ENCODE peak calls at places on chromosomes 4 and X, in four cellular contexts. One of them, this sample, is unnamed.

GRCh38 chr4:183164963-183165362 is 65.9 kb downstream of the WWC2 start:
- DNase-seq in fibroblast of lung: no peak
- DNase-seq in ovary: no peak
- DNase-seq in aorta: no peak
- DNase-seq in this sample: peak; percentile 40

GRCh38 chr4:7224001-7224400 is 31.7 kb downstream of the SORCS2 start:
- DNase-seq in aorta: no peak
- DNase-seq in fibroblast of lung: no peak
- DNase-seq in ovary: no peak
- DNase-seq in this sample: no peak

GRCh38 chrX:121635141-121635540 is 587.7 kb downstream of the GLUD2 start:
- DNase-seq in ovary: no peak
- DNase-seq in fibroblast of lung: no peak
- DNase-seq in aorta: no peak
- DNase-seq in this sample: no peak

GRCh38 chrX:150361070-150361776 is 1.9 kb upstream of the MAMLD1 start:
- DNase-seq in ovary: peak; percentile 41
- DNase-seq in fibroblast of lung: peak; percentile 35
- DNase-seq in aorta: no peak
- DNase-seq in this sample: peak; percentile 6

GRCh38 chr4:29852537-29852936 is 867.6 kb upstream of the PCDH7 start:
- DNase-seq in aorta: no peak
- DNase-seq in ovary: no peak
- DNase-seq in fibroblast of lung: no peak
- DNase-seq in this sample: no peak

GRCh38 chr4:86744570-86744969 is 104.6 kb downstream of the SLC10A6 start:
- DNase-seq in aorta: no peak
- DNase-seq in ovary: no peak
- DNase-seq in fibroblast of lung: no peak
- DNase-seq in this sample: no peak

GRCh38 chrX:40496728-40497127 is 84.0 kb upstream of the ATP6AP2 start:
- DNase-seq in fibroblast of lung: peak; percentile 33
- DNase-seq in ovary: no peak
- DNase-seq in aorta: no peak
- DNase-seq in this sample: peak; percentile 23

GRCh38 chrX:118226060-118226428 is 109.4 kb upstream of the KLHL13 start:
- DNase-seq in ovary: no peak
- DNase-seq in fibroblast of lung: no peak
- DNase-seq in aorta: no peak
- DNase-seq in this sample: no peak

GRCh38 chr4:79198886-79199591 is 126.8 kb downstream of the NAA11 start:
- DNase-seq in fibroblast of lung: no peak
- DNase-seq in aorta: no peak
- DNase-seq in ovary: no peak
- DNase-seq in this sample: no peak

GRCh38 chrX:7420712-7421111 is 272.8 kb upstream of the PUDP start:
- DNase-seq in ovary: no peak
- DNase-seq in fibroblast of lung: no peak
- DNase-seq in aorta: no peak
- DNase-seq in this sample: no peak

GRCh38 chr4:148874331-148874730 is 432.1 kb upstream of the NR3C2 start:
- DNase-seq in ovary: no peak
- DNase-seq in fibroblast of lung: no peak
- DNase-seq in aorta: no peak
- DNase-seq in this sample: no peak

GRCh38 chr4:26784207-26784606 is 76.4 kb upstream of the STIM2 start:
- DNase-seq in aorta: no peak
- DNase-seq in fibroblast of lung: no peak
- DNase-seq in ovary: no peak
- DNase-seq in this sample: no peak
- H3K4me1 ChIP-seq in aorta: no peaks in the 10 kb centered on the region
- H3K4me1 ChIP-seq in fibroblast of lung: no peaks in the 10 kb centered on the region
- H3K4me1 ChIP-seq in ovary: peaks cover 2% of the 10 kb centered on the region
- H3K4me1 ChIP-seq in this sample: peaks cover 14% of the 10 kb centered on the region

DNA sequence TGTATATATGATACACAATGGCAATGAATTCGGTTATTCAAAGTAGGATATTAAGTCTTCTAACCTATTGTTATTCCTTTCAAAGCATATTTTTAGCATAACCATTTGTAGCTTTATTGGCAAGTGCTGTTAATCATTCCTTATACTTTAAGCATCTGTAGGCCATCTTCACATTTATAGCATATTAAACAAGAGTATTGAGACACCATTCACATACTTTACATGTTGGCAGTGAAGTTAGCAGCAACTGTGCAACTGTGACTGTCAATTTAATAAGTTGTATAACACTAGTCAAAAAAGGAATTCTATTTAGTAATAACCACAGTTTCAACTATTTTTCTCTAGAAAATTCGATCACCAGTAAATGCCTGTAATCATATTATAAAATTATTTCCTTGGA is 107.3 kb upstream of the MYOZ2 start:
- DNase-seq in fibroblast of lung: no peak
- DNase-seq in ovary: no peak
- DNase-seq in aorta: no peak
- DNase-seq in this sample: no peak
- H3K4me3 ChIP-seq in fibroblast of lung: peak overlapping the region; percentile 60
- H3K4me3 ChIP-seq in ovary: peak overlapping the region; percentile 34
- H3K4me3 ChIP-seq in aorta: no peak overlapping the region
- H3K4me3 ChIP-seq in this sample: no peak overlapping the region

DNA sequence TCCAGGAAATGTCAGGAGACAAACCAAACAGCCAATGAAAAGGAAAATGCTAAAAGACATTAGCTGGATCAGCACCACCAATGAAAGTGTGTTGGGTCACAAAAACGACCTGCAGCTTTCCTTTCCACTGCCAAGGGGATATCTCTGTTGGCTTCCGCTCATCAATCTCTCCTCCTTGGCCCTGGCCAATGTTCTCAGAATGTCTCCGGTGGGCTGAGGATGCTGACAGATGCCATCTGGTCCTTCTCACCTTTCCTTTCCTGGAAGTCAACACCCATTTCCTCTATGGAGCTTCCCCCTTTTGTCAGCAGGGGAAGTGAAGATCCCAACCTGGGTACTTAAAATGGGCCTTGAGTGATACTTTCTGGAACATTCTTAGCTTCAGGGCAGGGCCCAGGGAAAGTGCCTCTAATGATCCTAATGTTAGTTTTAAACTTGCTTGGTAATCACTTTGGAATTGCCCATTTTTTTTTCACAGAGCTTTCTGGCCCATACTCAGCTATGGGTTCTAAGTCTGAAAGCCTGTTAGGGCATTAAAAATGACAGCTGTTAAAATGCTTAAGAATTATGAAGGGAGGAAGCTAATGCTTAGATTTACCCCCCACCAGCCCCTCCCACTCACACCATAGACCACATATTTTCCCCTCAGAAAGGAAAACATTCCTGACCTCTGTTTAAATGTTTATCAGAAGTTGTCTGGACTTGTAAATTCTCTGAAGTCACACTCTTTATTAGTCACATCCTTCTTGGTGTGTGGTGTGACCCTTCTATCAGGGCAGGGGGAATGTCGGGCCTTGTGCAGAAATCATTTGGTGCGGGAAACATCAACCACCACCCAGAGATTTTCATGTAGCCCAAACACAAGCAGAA is 29.2 kb downstream of the IGFBP7 start:
- DNase-seq in ovary: no peak
- DNase-seq in aorta: peak; percentile 76
- DNase-seq in fibroblast of lung: peak; percentile 95
- DNase-seq in this sample: no peak
- H3K4me1 ChIP-seq in ovary: peaks cover 14% of the 10 kb centered on the region
- H3K4me1 ChIP-seq in aorta: peaks cover 2% of the 10 kb centered on the region
- H3K4me1 ChIP-seq in fibroblast of lung: peaks cover 12% of the 10 kb centered on the region
- H3K4me1 ChIP-seq in this sample: peaks cover 60% of the 10 kb centered on the region

GRCh38 chr4:2797545-2798305 is 4.8 kb downstream of the SH3BP2 start:
- DNase-seq in ovary: peak; percentile 25
- DNase-seq in aorta: no peak
- DNase-seq in fibroblast of lung: no peak
- DNase-seq in this sample: peak; percentile 44
- H3K4me3 ChIP-seq in ovary: no peak overlapping the region
- H3K4me3 ChIP-seq in aorta: no peak overlapping the region
- H3K4me3 ChIP-seq in fibroblast of lung: no peak overlapping the region
- H3K4me3 ChIP-seq in this sample: no peak overlapping the region

GRCh38 chr4:2852481-2852881 is 8.8 kb downstream of the ADD1 start:
- DNase-seq in ovary: no peak
- DNase-seq in aorta: no peak
- DNase-seq in fibroblast of lung: no peak
- DNase-seq in this sample: peak; percentile 82

GRCh38 chr4:2857349-2857927 is 13.8 kb downstream of the ADD1 start:
- DNase-seq in aorta: no peak
- DNase-seq in fibroblast of lung: no peak
- DNase-seq in ovary: no peak
- DNase-seq in this sample: no peak

GRCh38 chr4:2856266-2856665 is 12.6 kb downstream of the ADD1 start:
- DNase-seq in fibroblast of lung: no peak
- DNase-seq in aorta: no peak
- DNase-seq in ovary: no peak
- DNase-seq in this sample: no peak

GRCh38 chr4:2858451-2859217 is 15.0 kb downstream of the ADD1 start:
- DNase-seq in fibroblast of lung: peak; percentile 69
- DNase-seq in ovary: no peak
- DNase-seq in aorta: no peak
- DNase-seq in this sample: no peak

GRCh38 chr4:2855584-2855983 is 11.9 kb downstream of the ADD1 start:
- DNase-seq in ovary: no peak
- DNase-seq in aorta: no peak
- DNase-seq in fibroblast of lung: no peak
- DNase-seq in this sample: no peak
- H3K4me1 ChIP-seq in ovary: peaks cover 20% of the 10 kb centered on the region
- H3K4me1 ChIP-seq in aorta: peaks cover 3% of the 10 kb centered on the region
- H3K4me1 ChIP-seq in fibroblast of lung: peaks cover 14% of the 10 kb centered on the region
- H3K4me1 ChIP-seq in this sample: peaks cover 45% of the 10 kb centered on the region

GRCh38 chr4:113674733-113675132 is 86.8 kb downstream of the CAMK2D start:
- DNase-seq in fibroblast of lung: no peak
- DNase-seq in ovary: no peak
- DNase-seq in aorta: no peak
- DNase-seq in this sample: no peak

GRCh38 chr4:113674251-113674650 is 87.3 kb downstream of the CAMK2D start:
- DNase-seq in ovary: peak; percentile 16
- DNase-seq in fibroblast of lung: no peak
- DNase-seq in aorta: no peak
- DNase-seq in this sample: peak; percentile 66

GRCh38 chr4:113673450-113673849 is 88.1 kb downstream of the CAMK2D start:
- DNase-seq in ovary: no peak
- DNase-seq in aorta: no peak
- DNase-seq in fibroblast of lung: no peak
- DNase-seq in this sample: peak; percentile 7

GRCh38 chr4:113677333-113677732 is 84.2 kb downstream of the CAMK2D start:
- DNase-seq in aorta: no peak
- DNase-seq in ovary: no peak
- DNase-seq in fibroblast of lung: no peak
- DNase-seq in this sample: no peak

GRCh38 chr4:113675731-113676707 is 85.5 kb downstream of the CAMK2D start:
- DNase-seq in fibroblast of lung: peak; percentile 61
- DNase-seq in aorta: no peak
- DNase-seq in ovary: no peak
- DNase-seq in this sample: no peak
- H3K4me3 ChIP-seq in fibroblast of lung: no peak overlapping the region
- H3K4me3 ChIP-seq in aorta: no peak overlapping the region
- H3K4me3 ChIP-seq in ovary: no peak overlapping the region
- H3K4me3 ChIP-seq in this sample: no peak overlapping the region